ENCODE peak calls at places on chromosome 14, in six cellular contexts. One of them, this sample, is unnamed.

GRCh38 chr14:25050494-25051170 is 685 bp upstream of the STXBP6 start:
- DNase-seq in effector memory CD4-positive, alpha-beta T cell: no peak
- DNase-seq in endodermal cell: no peak
- DNase-seq in CD4-positive, alpha-beta memory T cell: no peak
- DNase-seq in HCT116: no peak
- DNase-seq in upper lobe of right lung: no peak
- DNase-seq in this sample: peak; percentile 53

GRCh38 chr14:39956372-39956771 is 524.1 kb upstream of the FBXO33 start:
- DNase-seq in upper lobe of right lung: no peak
- DNase-seq in effector memory CD4-positive, alpha-beta T cell: no peak
- DNase-seq in CD4-positive, alpha-beta memory T cell: no peak
- DNase-seq in endodermal cell: no peak
- DNase-seq in HCT116: peak; percentile 6
- DNase-seq in this sample: no peak

GRCh38 chr14:34018564-34019244 is 67.8 kb upstream of the EGLN3 start:
- DNase-seq in endodermal cell: no peak
- DNase-seq in effector memory CD4-positive, alpha-beta T cell: no peak
- DNase-seq in upper lobe of right lung: no peak
- DNase-seq in HCT116: no peak
- DNase-seq in CD4-positive, alpha-beta memory T cell: no peak
- DNase-seq in this sample: no peak

GRCh38 chr14:65333926-65334687 is 78.4 kb upstream of the FUT8 start:
- DNase-seq in upper lobe of right lung: no peak
- DNase-seq in endodermal cell: peak; percentile 71
- DNase-seq in HCT116: no peak
- DNase-seq in effector memory CD4-positive, alpha-beta T cell: no peak
- DNase-seq in CD4-positive, alpha-beta memory T cell: no peak
- DNase-seq in this sample: peak; percentile 31

GRCh38 chr14:25110101-25110500 is 60.2 kb upstream of the STXBP6 start:
- DNase-seq in CD4-positive, alpha-beta memory T cell: no peak
- DNase-seq in effector memory CD4-positive, alpha-beta T cell: no peak
- DNase-seq in endodermal cell: no peak
- DNase-seq in HCT116: no peak
- DNase-seq in upper lobe of right lung: no peak
- DNase-seq in this sample: no peak

GRCh38 chr14:77212933-77213656 is 31.5 kb downstream of the TMEM63C start:
- DNase-seq in CD4-positive, alpha-beta memory T cell: no peak
- DNase-seq in HCT116: peak; percentile 28
- DNase-seq in upper lobe of right lung: peak; percentile 70
- DNase-seq in effector memory CD4-positive, alpha-beta T cell: no peak
- DNase-seq in endodermal cell: peak; percentile 93
- DNase-seq in this sample: peak; percentile 92

GRCh38 chr14:24414077-24414476 is 15.3 kb downstream of the NYNRIN start:
- DNase-seq in effector memory CD4-positive, alpha-beta T cell: no peak
- DNase-seq in endodermal cell: no peak
- DNase-seq in upper lobe of right lung: no peak
- DNase-seq in HCT116: no peak
- DNase-seq in CD4-positive, alpha-beta memory T cell: no peak
- DNase-seq in this sample: no peak

GRCh38 chr14:99195602-99196309 is 76.2 kb downstream of the BCL11B start:
- DNase-seq in endodermal cell: no peak
- DNase-seq in CD4-positive, alpha-beta memory T cell: no peak
- DNase-seq in effector memory CD4-positive, alpha-beta T cell: no peak
- DNase-seq in HCT116: no peak
- DNase-seq in upper lobe of right lung: no peak
- DNase-seq in this sample: no peak

GRCh38 chr14:22112004-22112403 is 438.4 kb upstream of the OR4E1 start:
- DNase-seq in CD4-positive, alpha-beta memory T cell: peak; percentile 38
- DNase-seq in upper lobe of right lung: no peak
- DNase-seq in HCT116: no peak
- DNase-seq in effector memory CD4-positive, alpha-beta T cell: peak; percentile 15
- DNase-seq in endodermal cell: peak; percentile 71
- DNase-seq in this sample: peak; percentile 41

GRCh38 chr14:97281741-97282140 is 484.6 kb downstream of the VRK1 start:
- DNase-seq in endodermal cell: no peak
- DNase-seq in HCT116: no peak
- DNase-seq in effector memory CD4-positive, alpha-beta T cell: no peak
- DNase-seq in CD4-positive, alpha-beta memory T cell: no peak
- DNase-seq in upper lobe of right lung: no peak
- DNase-seq in this sample: no peak

GRCh38 chr14:93025055-93025454 is 90.7 kb downstream of the ITPK1 start:
- DNase-seq in effector memory CD4-positive, alpha-beta T cell: no peak
- DNase-seq in endodermal cell: no peak
- DNase-seq in upper lobe of right lung: no peak
- DNase-seq in CD4-positive, alpha-beta memory T cell: no peak
- DNase-seq in HCT116: no peak
- DNase-seq in this sample: no peak

GRCh38 chr14:88168498-88169165 is 154.4 kb downstream of the KCNK10 start:
- DNase-seq in HCT116: no peak
- DNase-seq in effector memory CD4-positive, alpha-beta T cell: peak; percentile 29
- DNase-seq in endodermal cell: peak; percentile 83
- DNase-seq in upper lobe of right lung: no peak
- DNase-seq in CD4-positive, alpha-beta memory T cell: peak; percentile 68
- DNase-seq in this sample: peak; percentile 65

GRCh38 chr14:74913986-74914573 is 9.0 kb downstream of the RPS6KL1 start:
- DNase-seq in upper lobe of right lung: no peak
- DNase-seq in effector memory CD4-positive, alpha-beta T cell: no peak
- DNase-seq in endodermal cell: peak; percentile 84
- DNase-seq in HCT116: peak; percentile 12
- DNase-seq in CD4-positive, alpha-beta memory T cell: no peak
- DNase-seq in this sample: peak; percentile 85

GRCh38 chr14:75499084-75499875 is 23.0 kb upstream of the BATF start:
- DNase-seq in effector memory CD4-positive, alpha-beta T cell: no peak
- DNase-seq in CD4-positive, alpha-beta memory T cell: no peak
- DNase-seq in HCT116: no peak
- DNase-seq in endodermal cell: no peak
- DNase-seq in upper lobe of right lung: no peak
- DNase-seq in this sample: no peak

GRCh38 chr14:61925732-61926445 is 163.7 kb downstream of the SNAPC1 start:
- DNase-seq in effector memory CD4-positive, alpha-beta T cell: no peak
- DNase-seq in HCT116: no peak
- DNase-seq in CD4-positive, alpha-beta memory T cell: no peak
- DNase-seq in endodermal cell: no peak
- DNase-seq in upper lobe of right lung: no peak
- DNase-seq in this sample: no peak

GRCh38 chr14:35534884-35535793 is 1.2 kb downstream of the INSM2 start:
- DNase-seq in upper lobe of right lung: peak; percentile 82
- DNase-seq in CD4-positive, alpha-beta memory T cell: peak; percentile 73
- DNase-seq in HCT116: no peak
- DNase-seq in endodermal cell: peak; percentile 94
- DNase-seq in effector memory CD4-positive, alpha-beta T cell: peak; percentile 23
- DNase-seq in this sample: peak; percentile 87

GRCh38 chr14:75427482-75428229 is at the start of gene JDP2:
- DNase-seq in HCT116: peak; percentile 22
- DNase-seq in effector memory CD4-positive, alpha-beta T cell: no peak
- DNase-seq in endodermal cell: peak; percentile 92
- DNase-seq in CD4-positive, alpha-beta memory T cell: peak; percentile 30
- DNase-seq in upper lobe of right lung: peak; percentile 98
- DNase-seq in this sample: peak; percentile 95

GRCh38 chr14:73785834-73786631 is 65.6 kb upstream of the PTGR2 start:
- DNase-seq in HCT116: peak; percentile 46
- DNase-seq in CD4-positive, alpha-beta memory T cell: peak; percentile 64
- DNase-seq in effector memory CD4-positive, alpha-beta T cell: peak; percentile 52
- DNase-seq in upper lobe of right lung: peak; percentile 88
- DNase-seq in endodermal cell: peak; percentile 79
- DNase-seq in this sample: peak; percentile 58

GRCh38 chr14:87566986-87567385 is 426.0 kb downstream of the GALC start:
- DNase-seq in endodermal cell: peak; percentile 45
- DNase-seq in effector memory CD4-positive, alpha-beta T cell: no peak
- DNase-seq in upper lobe of right lung: no peak
- DNase-seq in CD4-positive, alpha-beta memory T cell: no peak
- DNase-seq in HCT116: no peak
- DNase-seq in this sample: no peak

GRCh38 chr14:53236708-53237107 is 83.6 kb upstream of the DDHD1 start:
- DNase-seq in HCT116: no peak
- DNase-seq in effector memory CD4-positive, alpha-beta T cell: no peak
- DNase-seq in endodermal cell: no peak
- DNase-seq in CD4-positive, alpha-beta memory T cell: no peak
- DNase-seq in upper lobe of right lung: no peak
- DNase-seq in this sample: no peak

GRCh38 chr14:98548071-98548686 is 723.8 kb downstream of the BCL11B start:
- DNase-seq in upper lobe of right lung: no peak
- DNase-seq in CD4-positive, alpha-beta memory T cell: no peak
- DNase-seq in endodermal cell: no peak
- DNase-seq in HCT116: no peak
- DNase-seq in effector memory CD4-positive, alpha-beta T cell: no peak
- DNase-seq in this sample: no peak

GRCh38 chr14:24279301-24280186 is 8.1 kb upstream of the RABGGTA start:
- DNase-seq in endodermal cell: no peak
- DNase-seq in effector memory CD4-positive, alpha-beta T cell: peak; percentile 32
- DNase-seq in HCT116: no peak
- DNase-seq in upper lobe of right lung: no peak
- DNase-seq in CD4-positive, alpha-beta memory T cell: peak; percentile 49
- DNase-seq in this sample: peak; percentile 38

DNA sequence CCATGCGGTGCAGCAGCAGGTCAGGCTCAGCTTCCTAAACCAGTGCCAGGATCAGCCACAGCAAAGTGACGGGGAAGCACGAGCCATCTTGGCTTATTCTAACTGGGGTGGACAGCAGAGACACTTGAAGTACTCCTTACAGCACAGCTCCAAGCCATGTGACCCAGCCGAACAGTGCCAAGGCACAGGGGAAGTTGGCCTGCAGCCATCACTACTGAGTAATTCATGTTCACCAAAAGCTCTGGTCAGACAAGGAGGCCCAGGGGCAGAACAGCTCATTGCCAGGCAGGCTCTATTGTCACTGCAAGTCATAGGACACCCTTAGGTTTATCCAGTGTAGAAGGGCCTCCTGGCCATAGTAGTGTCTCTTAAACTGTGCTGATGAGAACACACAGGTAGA is 23.4 kb upstream of the SLC35F4 start:
- DNase-seq in effector memory CD4-positive, alpha-beta T cell: no peak
- DNase-seq in HCT116: no peak
- DNase-seq in endodermal cell: no peak
- DNase-seq in upper lobe of right lung: peak; percentile 78
- DNase-seq in CD4-positive, alpha-beta memory T cell: no peak
- DNase-seq in this sample: no peak
- H3K27me3 ChIP-seq in effector memory CD4-positive, alpha-beta T cell: no peaks in the 10 kb centered on the region
- H3K27me3 ChIP-seq in HCT116: peaks cover 42% of the 10 kb centered on the region
- H3K27me3 ChIP-seq in endodermal cell: no peaks in the 10 kb centered on the region
- H3K27me3 ChIP-seq in upper lobe of right lung: no peaks in the 10 kb centered on the region
- H3K27me3 ChIP-seq in CD4-positive, alpha-beta memory T cell: no peaks in the 10 kb centered on the region
- H3K27me3 ChIP-seq in this sample: no peaks in the 10 kb centered on the region

DNA sequence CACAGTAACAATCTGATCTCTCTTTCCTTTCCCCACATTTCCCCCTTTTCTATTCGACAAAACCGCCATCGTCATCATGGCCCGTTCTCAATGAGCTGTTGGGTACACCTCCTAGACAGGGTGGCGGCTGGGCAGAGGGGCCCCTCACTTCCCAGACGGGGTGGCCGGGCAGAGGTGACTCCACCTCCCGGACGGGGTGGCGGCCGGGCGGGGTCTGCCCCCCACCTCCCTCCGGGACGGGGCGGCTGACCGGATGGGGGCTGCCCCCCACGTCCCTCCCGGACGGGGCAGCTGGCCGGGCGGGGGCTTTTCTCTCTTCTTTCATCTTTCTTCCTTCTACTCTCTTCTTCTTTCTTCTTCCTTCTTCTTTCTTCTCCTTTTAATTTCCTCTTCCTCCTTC is 1.3 kb upstream of the NUBPL start:
- DNase-seq in effector memory CD4-positive, alpha-beta T cell: no peak
- DNase-seq in upper lobe of right lung: no peak
- DNase-seq in endodermal cell: no peak
- DNase-seq in HCT116: no peak
- DNase-seq in CD4-positive, alpha-beta memory T cell: no peak
- DNase-seq in this sample: no peak
- H3K36me3 ChIP-seq in effector memory CD4-positive, alpha-beta T cell: no peaks in the 10 kb centered on the region
- H3K36me3 ChIP-seq in upper lobe of right lung: no peaks in the 10 kb centered on the region
- H3K36me3 ChIP-seq in endodermal cell: no peaks in the 10 kb centered on the region
- H3K36me3 ChIP-seq in HCT116: no peaks in the 10 kb centered on the region
- H3K36me3 ChIP-seq in CD4-positive, alpha-beta memory T cell: no peaks in the 10 kb centered on the region
- H3K36me3 ChIP-seq in this sample: no peaks in the 10 kb centered on the region

GRCh38 chr14:104118006-104118844 is 20.2 kb upstream of the KIF26A start:
- DNase-seq in endodermal cell: peak; percentile 39
- DNase-seq in effector memory CD4-positive, alpha-beta T cell: no peak
- DNase-seq in upper lobe of right lung: peak; percentile 51
- DNase-seq in CD4-positive, alpha-beta memory T cell: no peak
- DNase-seq in HCT116: no peak
- DNase-seq in this sample: peak; percentile 75
- H3K4me3 ChIP-seq in endodermal cell: no peak overlapping the region
- H3K4me3 ChIP-seq in effector memory CD4-positive, alpha-beta T cell: no peak overlapping the region
- H3K4me3 ChIP-seq in upper lobe of right lung: peak overlapping the region; percentile 43
- H3K4me3 ChIP-seq in CD4-positive, alpha-beta memory T cell: no peak overlapping the region
- H3K4me3 ChIP-seq in HCT116: peak overlapping the region; percentile 82
- H3K4me3 ChIP-seq in this sample: no peak overlapping the region

DNA sequence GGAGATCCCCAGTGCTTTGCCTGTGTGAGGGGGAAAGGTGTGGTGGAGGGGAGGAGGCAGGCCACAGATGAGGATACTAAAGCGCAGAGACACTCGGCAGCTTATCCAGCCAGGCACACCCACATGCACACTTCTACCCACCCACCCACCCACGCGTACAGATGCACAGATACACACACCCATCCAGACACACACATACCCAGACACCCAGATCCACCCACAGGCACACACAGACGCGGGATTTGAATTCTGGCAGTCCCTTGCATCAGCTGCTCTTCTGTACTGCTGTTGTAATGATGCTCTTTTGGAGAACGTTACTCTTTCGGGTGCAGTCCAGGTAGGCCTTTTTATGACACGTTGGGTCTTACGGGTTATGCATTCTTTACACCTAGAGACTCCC is 55.7 kb upstream of the RD3L start:
- DNase-seq in upper lobe of right lung: no peak
- DNase-seq in CD4-positive, alpha-beta memory T cell: no peak
- DNase-seq in endodermal cell: no peak
- DNase-seq in effector memory CD4-positive, alpha-beta T cell: no peak
- DNase-seq in HCT116: no peak
- DNase-seq in this sample: no peak
- H3K27me3 ChIP-seq in upper lobe of right lung: no peaks in the 10 kb centered on the region
- H3K27me3 ChIP-seq in CD4-positive, alpha-beta memory T cell: no peaks in the 10 kb centered on the region
- H3K27me3 ChIP-seq in endodermal cell: no peaks in the 10 kb centered on the region
- H3K27me3 ChIP-seq in effector memory CD4-positive, alpha-beta T cell: peaks cover 2% of the 10 kb centered on the region
- H3K27me3 ChIP-seq in HCT116: no peaks in the 10 kb centered on the region
- H3K27me3 ChIP-seq in this sample: no peaks in the 10 kb centered on the region

GRCh38 chr14:102940729-102941362 is 18.4 kb downstream of the AMN start:
- DNase-seq in endodermal cell: no peak
- DNase-seq in upper lobe of right lung: no peak
- DNase-seq in CD4-positive, alpha-beta memory T cell: no peak
- DNase-seq in effector memory CD4-positive, alpha-beta T cell: no peak
- DNase-seq in HCT116: no peak
- DNase-seq in this sample: no peak

GRCh38 chr14:102943979-102944378 is 21.5 kb downstream of the AMN start:
- DNase-seq in upper lobe of right lung: no peak
- DNase-seq in HCT116: no peak
- DNase-seq in effector memory CD4-positive, alpha-beta T cell: no peak
- DNase-seq in endodermal cell: no peak
- DNase-seq in CD4-positive, alpha-beta memory T cell: no peak
- DNase-seq in this sample: no peak

GRCh38 chr14:102943454-102943853 is 21.0 kb downstream of the AMN start:
- DNase-seq in effector memory CD4-positive, alpha-beta T cell: no peak
- DNase-seq in HCT116: no peak
- DNase-seq in CD4-positive, alpha-beta memory T cell: no peak
- DNase-seq in upper lobe of right lung: no peak
- DNase-seq in endodermal cell: no peak
- DNase-seq in this sample: no peak

GRCh38 chr14:102941419-102942011 is 19.1 kb downstream of the AMN start:
- DNase-seq in effector memory CD4-positive, alpha-beta T cell: no peak
- DNase-seq in upper lobe of right lung: no peak
- DNase-seq in endodermal cell: no peak
- DNase-seq in CD4-positive, alpha-beta memory T cell: no peak
- DNase-seq in HCT116: no peak
- DNase-seq in this sample: no peak

GRCh38 chr14:102942069-102942468 is 19.6 kb downstream of the AMN start:
- DNase-seq in CD4-positive, alpha-beta memory T cell: no peak
- DNase-seq in HCT116: no peak
- DNase-seq in endodermal cell: no peak
- DNase-seq in upper lobe of right lung: no peak
- DNase-seq in effector memory CD4-positive, alpha-beta T cell: no peak
- DNase-seq in this sample: no peak
- H3K36me3 ChIP-seq in CD4-positive, alpha-beta memory T cell: no peaks in the 10 kb centered on the region
- H3K36me3 ChIP-seq in HCT116: peaks cover 23% of the 10 kb centered on the region
- H3K36me3 ChIP-seq in endodermal cell: peaks cover 64% of the 10 kb centered on the region
- H3K36me3 ChIP-seq in upper lobe of right lung: peaks cover 93% of the 10 kb centered on the region
- H3K36me3 ChIP-seq in effector memory CD4-positive, alpha-beta T cell: no peaks in the 10 kb centered on the region
- H3K36me3 ChIP-seq in this sample: peaks cover 36% of the 10 kb centered on the region